ENCODE peak calls at places on chromosomes 4 and X, in nine cellular contexts. C, H, S, P, Q, X, Z, O and N are unnamed samples.

GRCh38 chr4:132062611-132063239 is 1086.4 kb upstream of the PCDH10 start:
- DNase-seq in C (no peak), H (no peak), S (no peak), P (no peak), Q (no peak), X (no peak), Z (no peak), O (no peak), N (no peak)

GRCh38 chrX:141936080-141936479 is 32.4 kb downstream of the MAGEC1 start:
- DNase-seq in C (no peak), H (no peak), S (no peak), P (no peak), Q (no peak), X (no peak), Z (no peak), O (no peak), N (no peak)

GRCh38 chrX:55056820-55057690 is 17.8 kb upstream of the PAGE2B start:
- DNase-seq in C (peak), H (peak), S (no peak), P (peak), Q (no peak), X (no peak), Z (peak), O (no peak), N (no peak)

GRCh38 chr4:128322311-128322710 is 34.7 kb upstream of the PGRMC2 start:
- DNase-seq in C (no peak), H (peak), S (no peak), P (no peak), Q (no peak), X (no peak), Z (no peak), O (no peak), N (no peak)

GRCh38 chrX:75118296-75118695 is 37.8 kb downstream of the ABCB7 start:
- DNase-seq in C (no peak), H (no peak), S (no peak), P (no peak), Q (no peak), X (no peak), Z (no peak), O (no peak), N (no peak)

GRCh38 chr4:16024009-16024408 is 59.8 kb downstream of the PROM1 start:
- DNase-seq in C (peak), H (no peak), S (no peak), P (no peak), Q (no peak), X (no peak), Z (no peak), O (no peak), N (no peak)

GRCh38 chrX:57329008-57329407 is 42.5 kb downstream of the FAAH2 start:
- DNase-seq in C (no peak), H (peak), S (no peak), P (no peak), Q (no peak), X (no peak), Z (no peak), O (no peak), N (no peak)

GRCh38 chr4:94523033-94523590 is 71.4 kb downstream of the PDLIM5 start:
- DNase-seq in C (no peak), H (no peak), S (no peak), P (no peak), Q (no peak), X (no peak), Z (no peak), O (no peak), N (no peak)

GRCh38 chr4:79917246-79917645 is 155.8 kb downstream of the ANTXR2 start:
- DNase-seq in C (peak), H (peak), S (no peak), P (peak), Q (peak), X (no peak), Z (peak), O (peak), N (no peak)

GRCh38 chrX:20350598-20350997 is 83.9 kb upstream of the RPS6KA3 start:
- DNase-seq in C (no peak), H (no peak), S (no peak), P (no peak), Q (no peak), X (no peak), Z (no peak), O (no peak), N (no peak)

GRCh38 chr4:151874328-151874727 is 113.5 kb upstream of the GATB start:
- DNase-seq in C (no peak), H (no peak), S (no peak), P (no peak), Q (no peak), X (no peak), Z (no peak), O (no peak), N (no peak)

GRCh38 chrX:18698762-18699650 is 8.4 kb upstream of the PPEF1 start:
- DNase-seq in C (no peak), H (no peak), S (no peak), P (no peak), Q (no peak), X (no peak), Z (no peak), O (no peak), N (no peak)

GRCh38 chr4:161317000-161317399 is 846.8 kb downstream of the FSTL5 start:
- DNase-seq in C (no peak), H (no peak), S (no peak), P (no peak), Q (no peak), X (no peak), Z (no peak), O (no peak), N (no peak)

GRCh38 chr4:89765966-89766365 is 71.0 kb downstream of the SNCA start:
- DNase-seq in C (peak), H (peak), S (peak), P (no peak), Q (peak), X (no peak), Z (no peak), O (no peak), N (peak)

GRCh38 chr4:17762705-17763104 is 18.7 kb downstream of the FAM184B start:
- DNase-seq in C (no peak), H (peak), S (no peak), P (no peak), Q (no peak), X (no peak), Z (no peak), O (no peak), N (peak)

GRCh38 chr4:80500593-80500992 is 165.1 kb downstream of the CFAP299 start:
- DNase-seq in C (peak), H (no peak), S (peak), P (peak), Q (no peak), X (no peak), Z (no peak), O (no peak), N (no peak)

GRCh38 chrX:70476934-70477733 is 32.5 kb downstream of the DLG3 start:
- DNase-seq in C (no peak), H (peak), S (peak), P (no peak), Q (no peak), X (no peak), Z (no peak), O (peak), N (no peak)
- H3K4me3 ChIP-seq in C (no peak), H (peak), S (no peak), P (no peak), Q (no peak), X (no peak), Z (no peak), O (no peak), N (peak)

DNA sequence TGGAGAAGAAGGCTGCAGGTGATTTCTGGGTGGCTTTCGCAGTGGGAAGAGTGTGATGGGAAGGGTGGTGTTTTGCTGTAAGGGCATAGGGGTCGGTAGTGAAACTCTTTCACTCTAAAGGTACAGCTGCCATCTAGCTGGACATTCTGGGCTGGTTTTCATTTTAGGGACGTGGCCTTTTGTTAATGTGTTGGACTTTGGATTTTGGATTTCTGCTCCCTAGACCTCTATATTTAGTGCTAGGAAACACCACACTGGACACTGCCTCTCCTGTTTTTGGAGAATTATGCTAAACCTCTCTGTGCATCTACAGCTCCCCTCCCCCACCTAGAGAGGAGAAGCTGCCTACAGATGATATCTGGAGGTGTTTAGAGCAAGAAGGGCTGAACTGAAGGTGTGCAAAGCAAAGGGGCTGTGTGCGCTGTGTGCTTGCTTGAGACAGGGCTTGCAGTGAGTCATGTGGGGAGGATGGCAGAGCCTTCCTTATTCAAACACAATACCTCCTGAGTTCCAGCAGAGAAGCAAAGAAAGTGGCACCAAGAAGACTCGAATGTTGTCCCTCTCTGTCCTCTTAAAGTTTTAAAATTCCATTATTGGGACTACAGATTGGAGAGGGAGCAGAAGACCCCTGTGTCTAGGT is 47.9 kb downstream of the STARD8 start:
- DNase-seq in C (no peak), H (no peak), S (no peak), P (no peak), Q (no peak), X (no peak), Z (no peak), O (no peak), N (no peak)
- H3K4me3 ChIP-seq in C (no peak), H (no peak), S (no peak), P (no peak), Q (peak), X (peak), Z (no peak), O (peak), N (no peak)

GRCh38 chrX:47232803-47233332 is at the start of gene USP11:
- DNase-seq in C (no peak), H (no peak), S (no peak), P (no peak), Q (no peak), X (no peak), Z (peak), O (peak), N (no peak)

GRCh38 chrX:47234583-47234982 is 1.8 kb downstream of the USP11 start:
- DNase-seq in C (no peak), H (peak), S (no peak), P (no peak), Q (no peak), X (no peak), Z (no peak), O (no peak), N (no peak)

GRCh38 chrX:47233333-47234113 is 714 bp downstream of the USP11 start:
- DNase-seq in C (peak), H (peak), S (peak), P (peak), Q (peak), X (peak), Z (peak), O (peak), N (peak)

GRCh38 chrX:47232197-47232802 is 509 bp upstream of the USP11 start:
- DNase-seq in C (no peak), H (peak), S (no peak), P (no peak), Q (no peak), X (no peak), Z (no peak), O (no peak), N (no peak)

GRCh38 chrX:47235691-47236103 is 2.9 kb downstream of the USP11 start:
- DNase-seq in C (no peak), H (no peak), S (no peak), P (no peak), Q (no peak), X (no peak), Z (no peak), O (no peak), N (no peak)
- H3K4me3 ChIP-seq in C (no peak), H (no peak), S (no peak), P (no peak), Q (no peak), X (no peak), Z (no peak), O (no peak), N (no peak)

DNA sequence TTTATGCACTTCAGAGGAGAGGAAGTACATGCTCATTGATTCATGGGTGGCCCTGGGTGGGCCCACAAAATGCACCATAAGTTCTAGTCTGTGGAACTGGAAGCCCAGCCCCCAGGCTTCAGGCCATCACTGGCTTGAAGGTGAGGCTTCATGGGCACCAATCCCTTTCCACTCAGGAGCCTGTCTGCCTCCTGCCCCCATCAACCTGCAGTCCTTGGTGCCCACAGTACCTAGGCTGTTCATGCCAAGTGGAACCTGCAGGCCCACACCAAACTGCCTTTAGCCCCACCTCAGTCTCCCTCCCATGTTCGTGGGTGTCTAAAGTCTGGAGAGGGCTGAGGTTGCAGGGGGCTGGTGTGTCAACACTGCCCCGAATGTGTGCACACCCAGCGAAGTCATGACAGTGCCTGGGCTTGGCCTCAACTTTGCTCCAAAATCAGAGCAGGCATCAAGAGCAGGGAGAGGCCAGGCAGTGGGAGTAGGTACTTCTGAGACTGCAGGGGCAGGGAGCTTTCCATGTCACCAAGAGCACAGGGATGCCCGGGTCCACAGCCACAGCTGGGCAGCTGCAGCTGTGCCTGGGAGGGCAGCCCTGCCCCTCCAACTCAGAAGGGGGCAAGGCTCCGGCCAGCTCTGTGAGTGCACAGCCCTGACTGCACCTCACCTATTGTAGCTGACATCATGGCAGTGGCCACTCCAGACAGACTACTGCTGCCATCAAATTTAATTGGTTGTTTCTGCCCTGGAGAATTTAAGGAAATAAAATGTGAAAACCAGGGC is 1250.4 kb upstream of the IGFBP7 start:
- DNase-seq in C (no peak), H (no peak), S (no peak), P (no peak), Q (no peak), X (no peak), Z (no peak), O (no peak), N (no peak)
- H3K4me3 ChIP-seq in C (no peak), H (no peak), S (no peak), P (no peak), Q (no peak), X (no peak), Z (no peak), O (no peak), N (no peak)